ENCODE peak calls at places on chromosomes 5 and 9, in six cellular contexts. One of them, this sample, is unnamed.

GRCh38 chr5:72531496-72532190 is 24.4 kb upstream of the ZNF366 start:
- DNase-seq in stimulated activated naive CD8-positive, alpha-beta T cell treated with anti-CD3 and anti-CD28 coated beads, Interleukin-15, Interleukin-2, amounts not matched to agents 100 U/mL and 50 U/mL, for 24 hours: no peak
- DNase-seq in iris pigment epithelial cell: no peak
- DNase-seq in cardiac fibroblast: peak; percentile 13
- DNase-seq in memory B cell: no peak
- DNase-seq in AG08396: no peak
- DNase-seq in this sample: no peak

GRCh38 chr5:24909210-24909609 is 264.4 kb upstream of the CDH10 start:
- DNase-seq in memory B cell: no peak
- DNase-seq in AG08396: no peak
- DNase-seq in stimulated activated naive CD8-positive, alpha-beta T cell treated with anti-CD3 and anti-CD28 coated beads, Interleukin-15, Interleukin-2, amounts not matched to agents 100 U/mL and 50 U/mL, for 24 hours: no peak
- DNase-seq in cardiac fibroblast: no peak
- DNase-seq in iris pigment epithelial cell: no peak
- DNase-seq in this sample: no peak

GRCh38 chr5:59198365-59198764 is 615.5 kb downstream of the RAB3C start:
- DNase-seq in stimulated activated naive CD8-positive, alpha-beta T cell treated with anti-CD3 and anti-CD28 coated beads, Interleukin-15, Interleukin-2, amounts not matched to agents 100 U/mL and 50 U/mL, for 24 hours: no peak
- DNase-seq in AG08396: no peak
- DNase-seq in iris pigment epithelial cell: no peak
- DNase-seq in cardiac fibroblast: no peak
- DNase-seq in memory B cell: no peak
- DNase-seq in this sample: no peak

GRCh38 chr5:179907570-179908324 is at the start of gene TBC1D9B:
- DNase-seq in memory B cell: peak; percentile 76
- DNase-seq in cardiac fibroblast: peak; percentile 62
- DNase-seq in stimulated activated naive CD8-positive, alpha-beta T cell treated with anti-CD3 and anti-CD28 coated beads, Interleukin-15, Interleukin-2, amounts not matched to agents 100 U/mL and 50 U/mL, for 24 hours: peak; percentile 71
- DNase-seq in iris pigment epithelial cell: peak; percentile 50
- DNase-seq in AG08396: peak; percentile 94
- DNase-seq in this sample: peak; percentile 82

GRCh38 chr9:95595780-95596179 is 79.0 kb upstream of the PTCH1 start:
- DNase-seq in memory B cell: no peak
- DNase-seq in stimulated activated naive CD8-positive, alpha-beta T cell treated with anti-CD3 and anti-CD28 coated beads, Interleukin-15, Interleukin-2, amounts not matched to agents 100 U/mL and 50 U/mL, for 24 hours: no peak
- DNase-seq in cardiac fibroblast: no peak
- DNase-seq in iris pigment epithelial cell: no peak
- DNase-seq in AG08396: no peak
- DNase-seq in this sample: no peak

GRCh38 chr5:171667341-171668096 is 118.1 kb upstream of the SMIM23 start:
- DNase-seq in memory B cell: no peak
- DNase-seq in iris pigment epithelial cell: peak; percentile 88
- DNase-seq in stimulated activated naive CD8-positive, alpha-beta T cell treated with anti-CD3 and anti-CD28 coated beads, Interleukin-15, Interleukin-2, amounts not matched to agents 100 U/mL and 50 U/mL, for 24 hours: no peak
- DNase-seq in AG08396: peak; percentile 87
- DNase-seq in cardiac fibroblast: peak; percentile 85
- DNase-seq in this sample: peak; percentile 97

GRCh38 chr5:170262061-170262764 is 29.4 kb downstream of the C5orf58 start:
- DNase-seq in stimulated activated naive CD8-positive, alpha-beta T cell treated with anti-CD3 and anti-CD28 coated beads, Interleukin-15, Interleukin-2, amounts not matched to agents 100 U/mL and 50 U/mL, for 24 hours: no peak
- DNase-seq in memory B cell: no peak
- DNase-seq in cardiac fibroblast: no peak
- DNase-seq in AG08396: no peak
- DNase-seq in iris pigment epithelial cell: no peak
- DNase-seq in this sample: no peak

GRCh38 chr5:55360190-55360589 is 52.4 kb downstream of the MTREX start:
- DNase-seq in iris pigment epithelial cell: peak; percentile 70
- DNase-seq in AG08396: no peak
- DNase-seq in memory B cell: no peak
- DNase-seq in cardiac fibroblast: peak; percentile 72
- DNase-seq in stimulated activated naive CD8-positive, alpha-beta T cell treated with anti-CD3 and anti-CD28 coated beads, Interleukin-15, Interleukin-2, amounts not matched to agents 100 U/mL and 50 U/mL, for 24 hours: no peak
- DNase-seq in this sample: no peak

GRCh38 chr9:123465304-123465703 is 109.3 kb downstream of the CRB2 start:
- DNase-seq in memory B cell: no peak
- DNase-seq in AG08396: no peak
- DNase-seq in cardiac fibroblast: no peak
- DNase-seq in stimulated activated naive CD8-positive, alpha-beta T cell treated with anti-CD3 and anti-CD28 coated beads, Interleukin-15, Interleukin-2, amounts not matched to agents 100 U/mL and 50 U/mL, for 24 hours: no peak
- DNase-seq in iris pigment epithelial cell: no peak
- DNase-seq in this sample: no peak

GRCh38 chr5:83428890-83429289 is 42.7 kb upstream of the VCAN start:
- DNase-seq in AG08396: no peak
- DNase-seq in cardiac fibroblast: no peak
- DNase-seq in stimulated activated naive CD8-positive, alpha-beta T cell treated with anti-CD3 and anti-CD28 coated beads, Interleukin-15, Interleukin-2, amounts not matched to agents 100 U/mL and 50 U/mL, for 24 hours: no peak
- DNase-seq in memory B cell: no peak
- DNase-seq in iris pigment epithelial cell: no peak
- DNase-seq in this sample: no peak

GRCh38 chr5:131381792-131382191 is 117.9 kb downstream of the CDC42SE2 start:
- DNase-seq in memory B cell: no peak
- DNase-seq in stimulated activated naive CD8-positive, alpha-beta T cell treated with anti-CD3 and anti-CD28 coated beads, Interleukin-15, Interleukin-2, amounts not matched to agents 100 U/mL and 50 U/mL, for 24 hours: no peak
- DNase-seq in iris pigment epithelial cell: no peak
- DNase-seq in cardiac fibroblast: no peak
- DNase-seq in AG08396: no peak
- DNase-seq in this sample: no peak

GRCh38 chr5:9363026-9363793 is 182.7 kb downstream of the SEMA5A start:
- DNase-seq in AG08396: no peak
- DNase-seq in stimulated activated naive CD8-positive, alpha-beta T cell treated with anti-CD3 and anti-CD28 coated beads, Interleukin-15, Interleukin-2, amounts not matched to agents 100 U/mL and 50 U/mL, for 24 hours: no peak
- DNase-seq in iris pigment epithelial cell: no peak
- DNase-seq in memory B cell: no peak
- DNase-seq in cardiac fibroblast: peak; percentile 5
- DNase-seq in this sample: no peak

GRCh38 chr5:17113174-17113941 is 104.1 kb upstream of the BASP1 start:
- DNase-seq in cardiac fibroblast: peak; percentile 90
- DNase-seq in stimulated activated naive CD8-positive, alpha-beta T cell treated with anti-CD3 and anti-CD28 coated beads, Interleukin-15, Interleukin-2, amounts not matched to agents 100 U/mL and 50 U/mL, for 24 hours: no peak
- DNase-seq in memory B cell: no peak
- DNase-seq in AG08396: peak; percentile 56
- DNase-seq in iris pigment epithelial cell: peak; percentile 96
- DNase-seq in this sample: peak; percentile 79

GRCh38 chr5:112221118-112221517 is 198.0 kb downstream of the EPB41L4A start:
- DNase-seq in iris pigment epithelial cell: no peak
- DNase-seq in stimulated activated naive CD8-positive, alpha-beta T cell treated with anti-CD3 and anti-CD28 coated beads, Interleukin-15, Interleukin-2, amounts not matched to agents 100 U/mL and 50 U/mL, for 24 hours: no peak
- DNase-seq in cardiac fibroblast: no peak
- DNase-seq in AG08396: no peak
- DNase-seq in memory B cell: no peak
- DNase-seq in this sample: no peak

GRCh38 chr5:33445808-33446207 is 5.0 kb downstream of the TARS1 start:
- DNase-seq in AG08396: no peak
- DNase-seq in memory B cell: no peak
- DNase-seq in iris pigment epithelial cell: no peak
- DNase-seq in cardiac fibroblast: no peak
- DNase-seq in stimulated activated naive CD8-positive, alpha-beta T cell treated with anti-CD3 and anti-CD28 coated beads, Interleukin-15, Interleukin-2, amounts not matched to agents 100 U/mL and 50 U/mL, for 24 hours: no peak
- DNase-seq in this sample: no peak

GRCh38 chr9:89153618-89154017 is 25.0 kb downstream of the SHC3 start:
- DNase-seq in cardiac fibroblast: peak; percentile 95
- DNase-seq in stimulated activated naive CD8-positive, alpha-beta T cell treated with anti-CD3 and anti-CD28 coated beads, Interleukin-15, Interleukin-2, amounts not matched to agents 100 U/mL and 50 U/mL, for 24 hours: peak; percentile 28
- DNase-seq in memory B cell: no peak
- DNase-seq in iris pigment epithelial cell: peak; percentile 89
- DNase-seq in AG08396: peak; percentile 58
- DNase-seq in this sample: peak; percentile 49

GRCh38 chr5:95235439-95235982 is 49.4 kb downstream of the MCTP1 start:
- DNase-seq in stimulated activated naive CD8-positive, alpha-beta T cell treated with anti-CD3 and anti-CD28 coated beads, Interleukin-15, Interleukin-2, amounts not matched to agents 100 U/mL and 50 U/mL, for 24 hours: no peak
- DNase-seq in cardiac fibroblast: no peak
- DNase-seq in AG08396: no peak
- DNase-seq in memory B cell: no peak
- DNase-seq in iris pigment epithelial cell: no peak
- DNase-seq in this sample: no peak

GRCh38 chr5:152271420-152271819 is 133.7 kb downstream of the NMUR2 start:
- DNase-seq in memory B cell: no peak
- DNase-seq in iris pigment epithelial cell: peak; percentile 5
- DNase-seq in stimulated activated naive CD8-positive, alpha-beta T cell treated with anti-CD3 and anti-CD28 coated beads, Interleukin-15, Interleukin-2, amounts not matched to agents 100 U/mL and 50 U/mL, for 24 hours: no peak
- DNase-seq in cardiac fibroblast: peak; percentile 17
- DNase-seq in AG08396: no peak
- DNase-seq in this sample: peak; percentile 14

GRCh38 chr5:147949711-147950573 is 43.6 kb upstream of the C5orf46 start:
- DNase-seq in iris pigment epithelial cell: peak; percentile 48
- DNase-seq in memory B cell: no peak
- DNase-seq in stimulated activated naive CD8-positive, alpha-beta T cell treated with anti-CD3 and anti-CD28 coated beads, Interleukin-15, Interleukin-2, amounts not matched to agents 100 U/mL and 50 U/mL, for 24 hours: no peak
- DNase-seq in AG08396: peak; percentile 41
- DNase-seq in cardiac fibroblast: peak; percentile 60
- DNase-seq in this sample: peak; percentile 36

GRCh38 chr9:108903437-108904103 is 30.4 kb downstream of the ELP1 start:
- DNase-seq in AG08396: no peak
- DNase-seq in stimulated activated naive CD8-positive, alpha-beta T cell treated with anti-CD3 and anti-CD28 coated beads, Interleukin-15, Interleukin-2, amounts not matched to agents 100 U/mL and 50 U/mL, for 24 hours: no peak
- DNase-seq in iris pigment epithelial cell: peak; percentile 62
- DNase-seq in memory B cell: no peak
- DNase-seq in cardiac fibroblast: no peak
- DNase-seq in this sample: no peak

GRCh38 chr5:177357459-177358332 is at the start of gene RGS14:
- DNase-seq in iris pigment epithelial cell: peak; percentile 61
- DNase-seq in cardiac fibroblast: peak; percentile 46
- DNase-seq in AG08396: no peak
- DNase-seq in stimulated activated naive CD8-positive, alpha-beta T cell treated with anti-CD3 and anti-CD28 coated beads, Interleukin-15, Interleukin-2, amounts not matched to agents 100 U/mL and 50 U/mL, for 24 hours: peak; percentile 63
- DNase-seq in memory B cell: peak; percentile 64
- DNase-seq in this sample: no peak

GRCh38 chr5:103674739-103675138 is 112.2 kb upstream of the NUDT12 start:
- DNase-seq in cardiac fibroblast: peak; percentile 10
- DNase-seq in memory B cell: no peak
- DNase-seq in iris pigment epithelial cell: peak; percentile 13
- DNase-seq in AG08396: peak; percentile 6
- DNase-seq in stimulated activated naive CD8-positive, alpha-beta T cell treated with anti-CD3 and anti-CD28 coated beads, Interleukin-15, Interleukin-2, amounts not matched to agents 100 U/mL and 50 U/mL, for 24 hours: no peak
- DNase-seq in this sample: no peak

GRCh38 chr9:83280259-83280658 is 217.3 kb upstream of the RASEF start:
- DNase-seq in AG08396: no peak
- DNase-seq in iris pigment epithelial cell: peak; percentile 9
- DNase-seq in cardiac fibroblast: peak; percentile 55
- DNase-seq in memory B cell: no peak
- DNase-seq in stimulated activated naive CD8-positive, alpha-beta T cell treated with anti-CD3 and anti-CD28 coated beads, Interleukin-15, Interleukin-2, amounts not matched to agents 100 U/mL and 50 U/mL, for 24 hours: no peak
- DNase-seq in this sample: no peak

GRCh38 chr5:32170303-32171170 is 3.6 kb downstream of the GOLPH3 start:
- DNase-seq in stimulated activated naive CD8-positive, alpha-beta T cell treated with anti-CD3 and anti-CD28 coated beads, Interleukin-15, Interleukin-2, amounts not matched to agents 100 U/mL and 50 U/mL, for 24 hours: no peak
- DNase-seq in cardiac fibroblast: peak; percentile 69
- DNase-seq in iris pigment epithelial cell: peak; percentile 71
- DNase-seq in memory B cell: no peak
- DNase-seq in AG08396: peak; percentile 62
- DNase-seq in this sample: no peak

GRCh38 chr9:37184905-37185867 is 64.8 kb downstream of the ZCCHC7 start:
- DNase-seq in iris pigment epithelial cell: no peak
- DNase-seq in memory B cell: no peak
- DNase-seq in stimulated activated naive CD8-positive, alpha-beta T cell treated with anti-CD3 and anti-CD28 coated beads, Interleukin-15, Interleukin-2, amounts not matched to agents 100 U/mL and 50 U/mL, for 24 hours: no peak
- DNase-seq in cardiac fibroblast: no peak
- DNase-seq in AG08396: no peak
- DNase-seq in this sample: no peak

GRCh38 chr9:114288233-114289051 is 34.5 kb upstream of the ORM1 start:
- DNase-seq in cardiac fibroblast: peak; percentile 40
- DNase-seq in iris pigment epithelial cell: peak; percentile 79
- DNase-seq in memory B cell: no peak
- DNase-seq in stimulated activated naive CD8-positive, alpha-beta T cell treated with anti-CD3 and anti-CD28 coated beads, Interleukin-15, Interleukin-2, amounts not matched to agents 100 U/mL and 50 U/mL, for 24 hours: no peak
- DNase-seq in AG08396: no peak
- DNase-seq in this sample: peak; percentile 83

GRCh38 chr5:74895906-74896305 is 29.7 kb upstream of the FAM169A start:
- DNase-seq in memory B cell: no peak
- DNase-seq in cardiac fibroblast: peak; percentile 20
- DNase-seq in AG08396: peak; percentile 50
- DNase-seq in iris pigment epithelial cell: peak; percentile 42
- DNase-seq in stimulated activated naive CD8-positive, alpha-beta T cell treated with anti-CD3 and anti-CD28 coated beads, Interleukin-15, Interleukin-2, amounts not matched to agents 100 U/mL and 50 U/mL, for 24 hours: no peak
- DNase-seq in this sample: peak; percentile 35

GRCh38 chr9:114501786-114502682 is 3.2 kb downstream of the WHRN start:
- DNase-seq in AG08396: peak; percentile 70
- DNase-seq in iris pigment epithelial cell: peak; percentile 74
- DNase-seq in stimulated activated naive CD8-positive, alpha-beta T cell treated with anti-CD3 and anti-CD28 coated beads, Interleukin-15, Interleukin-2, amounts not matched to agents 100 U/mL and 50 U/mL, for 24 hours: no peak
- DNase-seq in memory B cell: no peak
- DNase-seq in cardiac fibroblast: no peak
- DNase-seq in this sample: peak; percentile 60

GRCh38 chr9:37511715-37512010 is 25.9 kb downstream of the POLR1E start:
- DNase-seq in memory B cell: no peak
- DNase-seq in AG08396: no peak
- DNase-seq in cardiac fibroblast: no peak
- DNase-seq in stimulated activated naive CD8-positive, alpha-beta T cell treated with anti-CD3 and anti-CD28 coated beads, Interleukin-15, Interleukin-2, amounts not matched to agents 100 U/mL and 50 U/mL, for 24 hours: no peak
- DNase-seq in iris pigment epithelial cell: no peak
- DNase-seq in this sample: no peak

GRCh38 chr5:131109540-131110255 is 55.4 kb downstream of the HINT1 start:
- DNase-seq in iris pigment epithelial cell: peak; percentile 39
- DNase-seq in stimulated activated naive CD8-positive, alpha-beta T cell treated with anti-CD3 and anti-CD28 coated beads, Interleukin-15, Interleukin-2, amounts not matched to agents 100 U/mL and 50 U/mL, for 24 hours: peak; percentile 13
- DNase-seq in memory B cell: peak; percentile 14
- DNase-seq in AG08396: peak; percentile 33
- DNase-seq in cardiac fibroblast: peak; percentile 62
- DNase-seq in this sample: no peak

GRCh38 chr5:10467281-10468198 is 25.9 kb downstream of the ROPN1L start:
- DNase-seq in AG08396: no peak
- DNase-seq in memory B cell: no peak
- DNase-seq in iris pigment epithelial cell: peak; percentile 86
- DNase-seq in stimulated activated naive CD8-positive, alpha-beta T cell treated with anti-CD3 and anti-CD28 coated beads, Interleukin-15, Interleukin-2, amounts not matched to agents 100 U/mL and 50 U/mL, for 24 hours: no peak
- DNase-seq in cardiac fibroblast: peak; percentile 59
- DNase-seq in this sample: peak; percentile 80